ENCODE peak calls at places on chromosomes 4 and X, in five cellular contexts. B is T-cell, T is SK-MEL-5, G is mesendoderm, D is caudate nucleus. O is an unnamed sample.

GRCh38 chrX:21930986-21931385 is 9.5 kb upstream of the SMS start:
- DNase-seq in D (no peak), B (no peak), T (no peak), G (no peak), O (no peak)

GRCh38 chr4:2046031-2046961 is 12.8 kb upstream of the NAT8L start:
- DNase-seq in B (no peak), D (no peak), T (no peak), G (no peak), O (no peak)

GRCh38 chrX:53440631-53441517 is 6.7 kb upstream of the HSD17B10 start:
- DNase-seq in D (peak; percentile 1), G (no peak), B (no peak), T (no peak), O (no peak)

GRCh38 chr4:155946486-155946885 is 7.2 kb downstream of the CTSO start:
- DNase-seq in G (no peak), B (no peak), D (no peak), T (no peak), O (no peak)

GRCh38 chr4:67934628-67935027 is 28.7 kb downstream of the TMPRSS11A start:
- DNase-seq in D (no peak), B (no peak), T (no peak), G (no peak), O (no peak)

GRCh38 chrX:7586126-7586525 is 256.8 kb upstream of the VCX start:
- DNase-seq in T (peak; percentile 50), G (peak; percentile 48), D (no peak), B (no peak), O (no peak)

GRCh38 chr4:73206236-73206635 is 52.4 kb downstream of the ANKRD17 start:
- DNase-seq in G (no peak), T (no peak), B (no peak), D (no peak), O (no peak)

GRCh38 chr4:147732516-147733193 is 767 bp downstream of the ARHGAP10 start:
- DNase-seq in B (no peak), D (no peak), G (peak; percentile 71), T (no peak), O (no peak)

GRCh38 chrX:45794995-45795337 is 594.3 kb upstream of the DIPK2B start:
- DNase-seq in D (no peak), T (no peak), B (no peak), G (no peak), O (no peak)

GRCh38 chr4:7358100-7358735 is 76.5 kb downstream of the PSAPL1 start:
- DNase-seq in B (no peak), T (peak; percentile 11), G (peak; percentile 36), D (no peak), O (no peak)

GRCh38 chrX:155406429-155406828 is 24.5 kb downstream of the F8A2 start:
- DNase-seq in G (no peak), T (no peak), B (no peak), D (no peak), O (no peak)

GRCh38 chrX:102067966-102068723 is 57.3 kb upstream of the TCEAL2 start:
- DNase-seq in D (no peak), G (peak; percentile 17), T (peak; percentile 49), B (no peak), O (peak; percentile 13)

GRCh38 chr4:34261799-34262314 is 1982.5 kb downstream of the ARAP2 start:
- DNase-seq in D (no peak), B (no peak), G (no peak), T (no peak), O (no peak)

GRCh38 chr4:23680616-23681518 is 209.0 kb downstream of the PPARGC1A start:
- DNase-seq in T (peak; percentile 15), G (no peak), D (no peak), B (no peak), O (no peak)

GRCh38 chr4:84436812-84437211 is 62.3 kb downstream of the NKX6-1 start:
- DNase-seq in T (no peak), B (no peak), G (no peak), D (no peak), O (no peak)